ENCODE peak calls at places on chromosome 15, in five cellular contexts. D is fibroblast of the aortic adventitia; P is GM12865; U is central memory CD4-positive, alpha-beta T cell; S is stimulated activated CD8-positive, alpha-beta memory T cell treated with anti-CD3 and anti-CD28 coated beads, Interleukin-7, amount 100 ng/mL, for 1 hour. C is an unnamed sample.

GRCh38 chr15:82873000-82873680 is 63.7 kb downstream of the WHAMM start:
- DNase-seq in S (no peak), P (no peak), D (no peak), U (no peak), C (no peak)

GRCh38 chr15:93862791-93863190 is 368.6 kb upstream of the MCTP2 start:
- DNase-seq in D (no peak), U (no peak), S (no peak), P (no peak), C (no peak)

GRCh38 chr15:67080118-67080899 is 14.9 kb downstream of the SMAD3 start:
- DNase-seq in D (peak; percentile 96), P (no peak), U (no peak), S (no peak), C (no peak)

GRCh38 chr15:52717924-52718323 is 38.7 kb upstream of the ATOSA start:
- DNase-seq in P (no peak), D (peak; percentile 25), U (no peak), S (no peak), C (no peak)

GRCh38 chr15:86125775-86126174 is 46.1 kb downstream of the AGBL1 start:
- DNase-seq in D (no peak), S (no peak), U (no peak), P (no peak), C (no peak)

GRCh38 chr15:59933607-59934006 is 70.5 kb upstream of the FOXB1 start:
- DNase-seq in S (no peak), D (no peak), U (no peak), P (no peak), C (no peak)

GRCh38 chr15:94671845-94672524 is 440.6 kb downstream of the MCTP2 start:
- DNase-seq in S (no peak), P (no peak), U (no peak), D (no peak), C (no peak)

GRCh38 chr15:92617197-92618037 is 38.2 kb downstream of the FAM174B start:
- DNase-seq in U (no peak), S (no peak), P (no peak), D (peak; percentile 48), C (no peak)

GRCh38 chr15:99076555-99077308 is 28.1 kb upstream of the SYNM start:
- DNase-seq in P (peak; percentile 88), S (no peak), U (peak; percentile 48), D (peak; percentile 90), C (no peak)

GRCh38 chr15:77064539-77065308 is 6.2 kb downstream of the TSPAN3 start:
- DNase-seq in D (no peak), U (no peak), P (no peak), S (no peak), C (no peak)

GRCh38 chr15:82942691-82943090 is 9.8 kb downstream of the HOMER2 start:
- DNase-seq in U (no peak), D (no peak), P (no peak), S (no peak), C (no peak)

GRCh38 chr15:75606711-75607684 is 18.5 kb downstream of the SNUPN start:
- DNase-seq in U (peak; percentile 50), D (no peak), S (no peak), P (no peak), C (no peak)

GRCh38 chr15:45399381-45400212 is 21.3 kb upstream of the GATM start:
- DNase-seq in D (peak; percentile 81), S (no peak), P (peak; percentile 62), U (peak; percentile 34), C (no peak)

GRCh38 chr15:93321881-93322282 is 232.9 kb upstream of the RGMA start:
- DNase-seq in P (no peak), U (no peak), D (no peak), S (no peak), C (no peak)

GRCh38 chr15:43828061-43828657 is 1.4 kb downstream of the WDR76 start:
- DNase-seq in U (no peak), P (peak; percentile 59), D (peak; percentile 25), S (no peak), C (no peak)

GRCh38 chr15:79054350-79054749 is 36.2 kb downstream of the RASGRF1 start:
- DNase-seq in U (no peak), S (no peak), D (no peak), P (no peak), C (no peak)

GRCh38 chr15:65535192-65535591 is 4.9 kb downstream of the HACD3 start:
- DNase-seq in P (no peak), U (no peak), D (no peak), S (no peak), C (no peak)

GRCh38 chr15:79881254-79881653 is 15.6 kb downstream of the MTHFS start:
- DNase-seq in S (no peak), D (no peak), U (no peak), P (no peak), C (no peak)

GRCh38 chr15:70092462-70092850 is 5.3 kb downstream of the TLE3 start:
- DNase-seq in D (no peak), P (no peak), S (no peak), U (no peak), C (no peak)

GRCh38 chr15:52417501-52417900 is 111.2 kb downstream of the MYO5A start:
- DNase-seq in S (no peak), D (peak; percentile 57), U (no peak), P (no peak), C (no peak)

GRCh38 chr15:94453227-94453626 is 221.9 kb downstream of the MCTP2 start:
- DNase-seq in S (no peak), P (no peak), U (no peak), D (no peak), C (no peak)

GRCh38 chr15:55221090-55222011 is 24.6 kb upstream of the RSL24D1 start:
- DNase-seq in S (no peak), D (peak; percentile 95), U (no peak), P (peak; percentile 57), C (no peak)

GRCh38 chr15:41888662-41889253 is 5.1 kb downstream of the SPTBN5 start:
- DNase-seq in S (no peak), U (no peak), P (peak; percentile 21), D (no peak), C (no peak)

GRCh38 chr15:63942486-63943365 is 103.6 kb downstream of the DAPK2 start:
- DNase-seq in S (no peak), D (no peak), U (no peak), P (peak; percentile 46), C (no peak)